ENCODE peak calls at places on chromosomes 5 and 9, in five cellular contexts. One of them, this sample, is unnamed.

GRCh38 chr9:72979405-72980100 is 26.7 kb upstream of the ALDH1A1 start:
- DNase-seq in A549: peak
- DNase-seq in stimulated activated CD8-positive, alpha-beta memory T cell treated with anti-CD3 and anti-CD28 coated beads, Interleukin-7, amount 100 ng/mL, for 24 hours: no peak
- DNase-seq in T-helper 1 cell: no peak
- DNase-seq in stomach: no peak
- DNase-seq in this sample: no peak

GRCh38 chr9:127126981-127127380 is 4.5 kb upstream of the ANGPTL2 start:
- DNase-seq in stomach: no peak
- DNase-seq in stimulated activated CD8-positive, alpha-beta memory T cell treated with anti-CD3 and anti-CD28 coated beads, Interleukin-7, amount 100 ng/mL, for 24 hours: no peak
- DNase-seq in T-helper 1 cell: no peak
- DNase-seq in A549: no peak
- DNase-seq in this sample: no peak

GRCh38 chr9:92035146-92035545 is 80.1 kb downstream of the SPTLC1 start:
- DNase-seq in stomach: no peak
- DNase-seq in A549: no peak
- DNase-seq in stimulated activated CD8-positive, alpha-beta memory T cell treated with anti-CD3 and anti-CD28 coated beads, Interleukin-7, amount 100 ng/mL, for 24 hours: no peak
- DNase-seq in T-helper 1 cell: no peak
- DNase-seq in this sample: no peak

GRCh38 chr9:128495804-128496417 is 8.6 kb upstream of the GLE1 start:
- DNase-seq in stomach: no peak
- DNase-seq in A549: peak
- DNase-seq in T-helper 1 cell: no peak
- DNase-seq in stimulated activated CD8-positive, alpha-beta memory T cell treated with anti-CD3 and anti-CD28 coated beads, Interleukin-7, amount 100 ng/mL, for 24 hours: no peak
- DNase-seq in this sample: no peak

GRCh38 chr5:31385774-31386537 is 145.9 kb downstream of the DROSHA start:
- DNase-seq in A549: no peak
- DNase-seq in stimulated activated CD8-positive, alpha-beta memory T cell treated with anti-CD3 and anti-CD28 coated beads, Interleukin-7, amount 100 ng/mL, for 24 hours: no peak
- DNase-seq in stomach: no peak
- DNase-seq in T-helper 1 cell: no peak
- DNase-seq in this sample: no peak

GRCh38 chr5:21165344-21165743 is 1177.3 kb upstream of the CDH18 start:
- DNase-seq in stomach: no peak
- DNase-seq in A549: no peak
- DNase-seq in T-helper 1 cell: no peak
- DNase-seq in stimulated activated CD8-positive, alpha-beta memory T cell treated with anti-CD3 and anti-CD28 coated beads, Interleukin-7, amount 100 ng/mL, for 24 hours: no peak
- DNase-seq in this sample: no peak

GRCh38 chr5:53123702-53124101 is 14.1 kb upstream of the MOCS2 start:
- DNase-seq in T-helper 1 cell: no peak
- DNase-seq in stomach: no peak
- DNase-seq in stimulated activated CD8-positive, alpha-beta memory T cell treated with anti-CD3 and anti-CD28 coated beads, Interleukin-7, amount 100 ng/mL, for 24 hours: no peak
- DNase-seq in A549: no peak
- DNase-seq in this sample: no peak

GRCh38 chr5:124704594-124705284 is 41.7 kb downstream of the ZNF608 start:
- DNase-seq in T-helper 1 cell: no peak
- DNase-seq in stomach: no peak
- DNase-seq in stimulated activated CD8-positive, alpha-beta memory T cell treated with anti-CD3 and anti-CD28 coated beads, Interleukin-7, amount 100 ng/mL, for 24 hours: no peak
- DNase-seq in A549: no peak
- DNase-seq in this sample: no peak

GRCh38 chr5:37424441-37424840 is 45.3 kb downstream of the WDR70 start:
- DNase-seq in A549: no peak
- DNase-seq in stimulated activated CD8-positive, alpha-beta memory T cell treated with anti-CD3 and anti-CD28 coated beads, Interleukin-7, amount 100 ng/mL, for 24 hours: no peak
- DNase-seq in T-helper 1 cell: no peak
- DNase-seq in stomach: no peak
- DNase-seq in this sample: no peak

GRCh38 chr5:80653497-80653896 is 955 bp upstream of the MSH3 start:
- DNase-seq in A549: no peak
- DNase-seq in stimulated activated CD8-positive, alpha-beta memory T cell treated with anti-CD3 and anti-CD28 coated beads, Interleukin-7, amount 100 ng/mL, for 24 hours: no peak
- DNase-seq in stomach: no peak
- DNase-seq in T-helper 1 cell: no peak
- DNase-seq in this sample: no peak

GRCh38 chr5:148776780-148777179 is 49.6 kb upstream of the ADRB2 start:
- DNase-seq in stimulated activated CD8-positive, alpha-beta memory T cell treated with anti-CD3 and anti-CD28 coated beads, Interleukin-7, amount 100 ng/mL, for 24 hours: no peak
- DNase-seq in T-helper 1 cell: no peak
- DNase-seq in A549: peak
- DNase-seq in stomach: peak
- DNase-seq in this sample: no peak

GRCh38 chr5:116732591-116732990 is 158.0 kb upstream of the SEMA6A start:
- DNase-seq in stomach: no peak
- DNase-seq in A549: no peak
- DNase-seq in T-helper 1 cell: no peak
- DNase-seq in stimulated activated CD8-positive, alpha-beta memory T cell treated with anti-CD3 and anti-CD28 coated beads, Interleukin-7, amount 100 ng/mL, for 24 hours: no peak
- DNase-seq in this sample: no peak

GRCh38 chr5:161566081-161566480 is 19.6 kb upstream of the GABRB2 start:
- DNase-seq in stomach: no peak
- DNase-seq in T-helper 1 cell: no peak
- DNase-seq in stimulated activated CD8-positive, alpha-beta memory T cell treated with anti-CD3 and anti-CD28 coated beads, Interleukin-7, amount 100 ng/mL, for 24 hours: no peak
- DNase-seq in A549: no peak
- DNase-seq in this sample: no peak

GRCh38 chr5:173941758-173942401 is 47.1 kb upstream of the C5orf47 start:
- DNase-seq in stomach: no peak
- DNase-seq in T-helper 1 cell: no peak
- DNase-seq in A549: peak
- DNase-seq in stimulated activated CD8-positive, alpha-beta memory T cell treated with anti-CD3 and anti-CD28 coated beads, Interleukin-7, amount 100 ng/mL, for 24 hours: no peak
- DNase-seq in this sample: no peak

GRCh38 chr5:71697967-71698366 is 21.1 kb upstream of the CARTPT start:
- DNase-seq in stomach: no peak
- DNase-seq in stimulated activated CD8-positive, alpha-beta memory T cell treated with anti-CD3 and anti-CD28 coated beads, Interleukin-7, amount 100 ng/mL, for 24 hours: no peak
- DNase-seq in T-helper 1 cell: no peak
- DNase-seq in A549: peak
- DNase-seq in this sample: no peak

GRCh38 chr5:145450286-145450969 is 384.7 kb downstream of the PRELID2 start:
- DNase-seq in stomach: no peak
- DNase-seq in T-helper 1 cell: no peak
- DNase-seq in stimulated activated CD8-positive, alpha-beta memory T cell treated with anti-CD3 and anti-CD28 coated beads, Interleukin-7, amount 100 ng/mL, for 24 hours: no peak
- DNase-seq in A549: no peak
- DNase-seq in this sample: no peak

GRCh38 chr9:115717298-115717697 is 436.3 kb upstream of the PAPPA start:
- DNase-seq in A549: no peak
- DNase-seq in T-helper 1 cell: no peak
- DNase-seq in stomach: no peak
- DNase-seq in stimulated activated CD8-positive, alpha-beta memory T cell treated with anti-CD3 and anti-CD28 coated beads, Interleukin-7, amount 100 ng/mL, for 24 hours: no peak
- DNase-seq in this sample: no peak

GRCh38 chr9:107214915-107215314 is 68.2 kb upstream of the RAD23B start:
- DNase-seq in stimulated activated CD8-positive, alpha-beta memory T cell treated with anti-CD3 and anti-CD28 coated beads, Interleukin-7, amount 100 ng/mL, for 24 hours: no peak
- DNase-seq in stomach: no peak
- DNase-seq in T-helper 1 cell: no peak
- DNase-seq in A549: no peak
- DNase-seq in this sample: no peak

GRCh38 chr9:137410891-137411249 is 12.1 kb downstream of the EXD3 start:
- DNase-seq in T-helper 1 cell: no peak
- DNase-seq in stomach: no peak
- DNase-seq in stimulated activated CD8-positive, alpha-beta memory T cell treated with anti-CD3 and anti-CD28 coated beads, Interleukin-7, amount 100 ng/mL, for 24 hours: no peak
- DNase-seq in A549: no peak
- DNase-seq in this sample: no peak

GRCh38 chr5:134138416-134139376 is 24.2 kb downstream of the TCF7 start:
- DNase-seq in stimulated activated CD8-positive, alpha-beta memory T cell treated with anti-CD3 and anti-CD28 coated beads, Interleukin-7, amount 100 ng/mL, for 24 hours: no peak
- DNase-seq in T-helper 1 cell: no peak
- DNase-seq in stomach: peak
- DNase-seq in A549: no peak
- DNase-seq in this sample: peak

GRCh38 chr9:128503870-128504269 is 649 bp upstream of the GLE1 start:
- DNase-seq in A549: no peak
- DNase-seq in T-helper 1 cell: no peak
- DNase-seq in stimulated activated CD8-positive, alpha-beta memory T cell treated with anti-CD3 and anti-CD28 coated beads, Interleukin-7, amount 100 ng/mL, for 24 hours: no peak
- DNase-seq in stomach: no peak
- DNase-seq in this sample: no peak

GRCh38 chr5:32233696-32234447 is 59.8 kb upstream of the GOLPH3 start:
- DNase-seq in A549: peak
- DNase-seq in T-helper 1 cell: no peak
- DNase-seq in stomach: peak
- DNase-seq in stimulated activated CD8-positive, alpha-beta memory T cell treated with anti-CD3 and anti-CD28 coated beads, Interleukin-7, amount 100 ng/mL, for 24 hours: no peak
- DNase-seq in this sample: no peak

GRCh38 chr5:35117960-35118359 is 70.2 kb upstream of the AGXT2 start:
- DNase-seq in T-helper 1 cell: no peak
- DNase-seq in stomach: no peak
- DNase-seq in stimulated activated CD8-positive, alpha-beta memory T cell treated with anti-CD3 and anti-CD28 coated beads, Interleukin-7, amount 100 ng/mL, for 24 hours: no peak
- DNase-seq in A549: no peak
- DNase-seq in this sample: no peak

GRCh38 chr9:137031904-137032639 is at the start of gene FUT7:
- DNase-seq in stomach: no peak
- DNase-seq in T-helper 1 cell: no peak
- DNase-seq in A549: no peak
- DNase-seq in stimulated activated CD8-positive, alpha-beta memory T cell treated with anti-CD3 and anti-CD28 coated beads, Interleukin-7, amount 100 ng/mL, for 24 hours: no peak
- DNase-seq in this sample: no peak

GRCh38 chr5:156815988-156816599 is 34.0 kb upstream of the PPP1R2B start:
- DNase-seq in stomach: no peak
- DNase-seq in stimulated activated CD8-positive, alpha-beta memory T cell treated with anti-CD3 and anti-CD28 coated beads, Interleukin-7, amount 100 ng/mL, for 24 hours: no peak
- DNase-seq in A549: peak
- DNase-seq in T-helper 1 cell: no peak
- DNase-seq in this sample: no peak

GRCh38 chr5:78778538-78778937 is 130.0 kb upstream of the LHFPL2 start:
- DNase-seq in T-helper 1 cell: no peak
- DNase-seq in stomach: no peak
- DNase-seq in stimulated activated CD8-positive, alpha-beta memory T cell treated with anti-CD3 and anti-CD28 coated beads, Interleukin-7, amount 100 ng/mL, for 24 hours: no peak
- DNase-seq in A549: no peak
- DNase-seq in this sample: no peak

This sample was measured in activated T-helper 2 cell treated with anti-CD3 and anti-CD28 coated beads, Interferon-gamma antibody, Interleukin-2, Interleukin-4, amounts not matched to agents 10 μg/mL and 5 μg/mL and 100 μg/mL, durations not matched to agents 14 hours and 24 hours and 36 hours.